ENCODE peak calls at places on chromosomes 5 and 9, in five cellular contexts. O, G, K, J and S are unnamed samples.

GRCh38 chr9:93118863-93119702 is 15.0 kb downstream of the NINJ1 start:
- DNase-seq in J (no peak), K (no peak), O (no peak), G (no peak), S (no peak)

GRCh38 chr9:91433180-91433579 is 9.5 kb upstream of the NFIL3 start:
- DNase-seq in K (no peak), O (peak; percentile 94), G (peak; percentile 78), J (no peak), S (peak; percentile 30)

GRCh38 chr9:5886114-5886939 is 4.4 kb upstream of the MLANA start:
- DNase-seq in O (peak; percentile 74), G (peak; percentile 48), J (peak; percentile 87), K (peak; percentile 92), S (peak; percentile 81)

GRCh38 chr5:142168365-142168764 is 59.8 kb downstream of the NDFIP1 start:
- DNase-seq in G (no peak), J (no peak), K (no peak), O (no peak), S (no peak)

GRCh38 chr5:136655429-136655828 is 290.1 kb upstream of the TRPC7 start:
- DNase-seq in O (no peak), J (no peak), G (no peak), K (no peak), S (no peak)

GRCh38 chr9:6214451-6214850 is 1.2 kb upstream of the IL33 start:
- DNase-seq in G (no peak), K (no peak), J (no peak), O (peak; percentile 90), S (no peak)

GRCh38 chr5:154368041-154368800 is 77.6 kb upstream of the SAP30L start:
- DNase-seq in J (peak; percentile 83), O (peak; percentile 94), G (peak; percentile 89), K (peak; percentile 88), S (peak; percentile 24)

GRCh38 chr9:7174884-7175283 is 417.1 kb downstream of the KDM4C start:
- DNase-seq in K (peak; percentile 46), J (no peak), O (no peak), G (no peak), S (peak; percentile 13)

GRCh38 chr9:137494550-137495351 is 35.6 kb upstream of the NSMF start:
- DNase-seq in O (no peak), G (no peak), K (no peak), J (peak; percentile 0), S (no peak)

GRCh38 chr9:75186767-75187380 is 98.6 kb downstream of the OSTF1 start:
- DNase-seq in J (no peak), G (no peak), O (peak; percentile 44), K (peak; percentile 25), S (peak; percentile 8)

GRCh38 chr5:72486371-72486770 is 20.8 kb downstream of the ZNF366 start:
- DNase-seq in K (no peak), J (no peak), O (peak; percentile 74), G (no peak), S (no peak)

GRCh38 chr5:52964138-52964537 is 25.0 kb upstream of the ITGA2 start:
- DNase-seq in J (no peak), O (peak; percentile 34), K (no peak), G (no peak), S (no peak)

GRCh38 chr5:179417696-179418095 is 72.4 kb upstream of the ADAMTS2 start:
- DNase-seq in K (no peak), J (no peak), O (no peak), G (no peak), S (peak; percentile 6)

GRCh38 chr5:1130218-1130946 is 18.5 kb upstream of the SLC12A7 start:
- DNase-seq in K (no peak), G (no peak), O (no peak), J (no peak), S (no peak)

GRCh38 chr9:83299556-83299955 is 236.6 kb upstream of the RASEF start:
- DNase-seq in J (peak; percentile 4), G (no peak), K (no peak), O (peak; percentile 88), S (no peak)

GRCh38 chr5:13704401-13704800 is 240.1 kb downstream of the DNAH5 start:
- DNase-seq in K (no peak), G (no peak), J (no peak), O (no peak), S (no peak)
- TF ChIP-seq EZH2phosphoT487 in K (no peak), G (no peak), J (no peak), O (no peak), S (no peak)

GRCh38 chr9:14677872-14678271 is 15.4 kb downstream of the ZDHHC21 start:
- DNase-seq in K (no peak), J (no peak), O (no peak), G (no peak), S (no peak)
- TF ChIP-seq EZH2phosphoT487 in K (no peak), J (no peak), O (no peak), G (no peak), S (no peak)

DNA sequence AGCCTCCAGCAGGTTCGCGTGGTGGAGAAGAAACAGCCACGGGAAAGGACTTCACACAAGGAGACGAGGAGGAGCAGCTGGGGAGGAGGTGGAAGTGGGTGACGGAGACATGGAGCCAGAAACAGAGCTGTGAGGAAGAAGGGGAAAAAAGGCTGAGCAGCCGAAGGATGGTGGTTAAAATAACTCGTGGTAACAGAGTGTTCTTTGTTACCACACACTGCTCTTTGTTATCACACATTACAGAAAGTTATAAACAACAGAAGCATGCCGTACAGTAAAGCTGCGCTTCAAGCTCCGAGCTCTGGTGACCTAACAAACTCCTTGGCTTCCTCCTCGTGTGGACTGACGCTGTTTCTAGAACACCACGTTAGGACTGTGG is 215.4 kb downstream of the GLIS3 start:
- DNase-seq in K (no peak), J (no peak), O (no peak), G (no peak), S (no peak)
- TF ChIP-seq EZH2phosphoT487 in K (no peak), J (no peak), O (no peak), G (no peak), S (no peak)

GRCh38 chr5:57791875-57792274 is 309.3 kb upstream of the ACTBL2 start:
- DNase-seq in K (no peak), G (no peak), J (no peak), O (no peak), S (no peak)
- TF ChIP-seq EZH2phosphoT487 in K (no peak), G (no peak), J (no peak), O (no peak), S (no peak)

DNA sequence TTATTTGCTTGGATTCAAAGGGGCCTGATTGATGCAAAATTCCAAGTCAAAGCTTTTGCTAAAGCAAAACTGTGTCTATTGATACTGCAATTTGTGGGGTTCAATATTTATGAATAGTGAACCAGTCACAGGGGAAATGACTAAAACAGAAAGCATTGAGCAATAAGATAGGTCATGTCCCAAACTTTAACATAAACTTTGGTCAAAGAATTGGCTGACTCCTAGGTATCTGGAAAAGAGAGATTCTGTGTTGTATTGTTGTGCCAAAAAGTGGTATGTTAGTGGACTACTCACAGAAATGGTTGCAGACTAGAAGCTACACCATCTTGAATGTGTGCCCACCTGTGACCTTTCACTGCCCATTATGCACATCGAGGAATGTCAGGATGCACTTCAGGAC is 585.5 kb upstream of the RGMB start:
- DNase-seq in O (peak; percentile 47), K (no peak), G (no peak), J (no peak), S (no peak)
- TF ChIP-seq EZH2phosphoT487 in O (no peak), K (no peak), G (no peak), J (no peak), S (no peak)

GRCh38 chr9:133728856-133729645 is 9.1 kb downstream of the SARDH start:
- DNase-seq in O (no peak), K (no peak), G (no peak), J (peak; percentile 0), S (no peak)

GRCh38 chr9:133727876-133728441 is 10.2 kb downstream of the SARDH start:
- DNase-seq in G (no peak), K (no peak), O (no peak), J (peak; percentile 1), S (peak; percentile 29)

GRCh38 chr9:133726401-133727276 is 11.5 kb downstream of the SARDH start:
- DNase-seq in O (peak; percentile 58), G (peak; percentile 38), K (peak; percentile 70), J (peak; percentile 75), S (peak; percentile 86)

GRCh38 chr9:133727277-133727875 is 10.8 kb downstream of the SARDH start:
- DNase-seq in O (no peak), J (peak; percentile 4), G (no peak), K (no peak), S (peak; percentile 46)

GRCh38 chr9:133725886-133726285 is 12.3 kb downstream of the SARDH start:
- DNase-seq in J (no peak), K (no peak), O (no peak), G (no peak), S (peak; percentile 11)
- TF ChIP-seq EZH2phosphoT487 in J (no peak), K (no peak), O (no peak), G (no peak), S (no peak)

GRCh38 chr5:10451137-10451824 is 9.6 kb downstream of the ROPN1L start:
- DNase-seq in J (no peak), O (peak; percentile 21), G (no peak), K (no peak), S (no peak)
- TF ChIP-seq EZH2phosphoT487 in J (no peak), O (no peak), G (no peak), K (no peak), S (no peak)

GRCh38 chr9:111945216-111945615 is 48.6 kb downstream of the UGCG start:
- DNase-seq in O (peak; percentile 69), G (no peak), J (no peak), K (no peak), S (no peak)
- TF ChIP-seq EZH2phosphoT487 in O (no peak), G (no peak), J (no peak), K (no peak), S (no peak)

GRCh38 chr9:95724253-95724991 is 151.1 kb upstream of the ERCC6L2 start:
- DNase-seq in K (no peak), G (no peak), O (no peak), J (no peak), S (no peak)
- TF ChIP-seq EZH2phosphoT487 in K (no peak), G (no peak), O (no peak), J (no peak), S (no peak)

GRCh38 chr5:113027015-113027414 is 50.4 kb downstream of the DCP2 start:
- DNase-seq in O (no peak), J (no peak), K (no peak), G (no peak), S (no peak)
- TF ChIP-seq EZH2phosphoT487 in O (no peak), J (no peak), K (no peak), G (no peak), S (no peak)